ENCODE peak calls at places on chromosomes 11 and 22, in seven cellular contexts. Z is CD8-positive, alpha-beta memory T cell; L is endothelial cell of umbilical vein; C is astrocyte of the spinal cord; P is cardiac fibroblast; J is endodermal cell; B is Caco-2. H is an unnamed sample.

GRCh38 chr11:12182650-12183511 is 72.5 kb downstream of the MICAL2 start:
- DNase-seq in Z (no peak), L (peak), C (peak), P (peak), J (peak), B (peak), H (peak)

GRCh38 chr11:18261721-18262120 is 4.3 kb upstream of the SAA1 start:
- DNase-seq in Z (no peak), L (no peak), C (no peak), P (no peak), J (no peak), B (no peak), H (no peak)

GRCh38 chr11:120197254-120197891 is 13.5 kb upstream of the OAF start:
- DNase-seq in Z (no peak), L (no peak), C (no peak), P (no peak), J (peak), B (no peak), H (no peak)

GRCh38 chr11:120273432-120273831 is 33.5 kb downstream of the POU2F3 start:
- DNase-seq in Z (no peak), L (no peak), C (no peak), P (peak), J (no peak), B (no peak), H (no peak)

GRCh38 chr22:17846326-17846992 is 72.2 kb upstream of the BID start:
- DNase-seq in Z (no peak), L (no peak), C (no peak), P (no peak), J (no peak), B (no peak), H (no peak)

GRCh38 chr11:117857734-117858369 is 18.6 kb downstream of the FXYD6 start:
- DNase-seq in Z (no peak), L (no peak), C (no peak), P (no peak), J (peak), B (no peak), H (no peak)

GRCh38 chr22:41913842-41914534 is 886 bp downstream of the SHISA8 start:
- DNase-seq in Z (no peak), L (no peak), C (no peak), P (no peak), J (peak), B (no peak), H (no peak)

GRCh38 chr11:77064648-77065217 is 2.0 kb upstream of the CAPN5 start:
- DNase-seq in Z (no peak), L (no peak), C (no peak), P (no peak), J (peak), B (no peak), H (no peak)

GRCh38 chr11:111417011-111417765 is 38.1 kb upstream of the POU2AF1 start:
- DNase-seq in Z (no peak), L (no peak), C (no peak), P (no peak), J (peak), B (no peak), H (no peak)

GRCh38 chr11:2097356-2097997 is 41.7 kb downstream of the IGF2 start:
- DNase-seq in Z (no peak), L (peak), C (peak), P (peak), J (peak), B (no peak), H (peak)

GRCh38 chr11:73465019-73465675 is 88.9 kb downstream of the RELT start:
- DNase-seq in Z (no peak), L (no peak), C (no peak), P (no peak), J (no peak), B (no peak), H (no peak)

GRCh38 chr22:44623771-44624510 is 78.1 kb upstream of the PRR5 start:
- DNase-seq in Z (no peak), L (no peak), C (no peak), P (peak), J (peak), B (no peak), H (peak)

GRCh38 chr22:49935561-49935960 is 17.1 kb downstream of the CRELD2 start:
- DNase-seq in Z (no peak), L (no peak), C (no peak), P (no peak), J (no peak), B (no peak), H (no peak)
- H3K4me3 ChIP-seq in Z (no peak), L (peak), C (peak), P (no peak), J (no peak), B (no peak), H (no peak)

GRCh38 chr11:8652140-8652539 is 30.3 kb downstream of the TRIM66 start:
- DNase-seq in Z (no peak), L (no peak), C (peak), P (peak), J (no peak), B (no peak), H (peak)

GRCh38 chr11:8650401-8650990 is 32.0 kb downstream of the TRIM66 start:
- DNase-seq in Z (no peak), L (no peak), C (no peak), P (no peak), J (no peak), B (no peak), H (no peak)

GRCh38 chr11:8646873-8647272 is 35.6 kb downstream of the TRIM66 start:
- DNase-seq in Z (no peak), L (no peak), C (no peak), P (no peak), J (no peak), B (no peak), H (no peak)

GRCh38 chr11:8654503-8654902 is 28.0 kb downstream of the TRIM66 start:
- DNase-seq in Z (no peak), L (no peak), C (no peak), P (no peak), J (no peak), B (no peak), H (no peak)

GRCh38 chr11:8649361-8649760 is 33.1 kb downstream of the TRIM66 start:
- DNase-seq in Z (no peak), L (peak), C (peak), P (peak), J (no peak), B (no peak), H (peak)
- H3K4me3 ChIP-seq in Z (no peak), L (no peak), C (no peak), P (no peak), J (no peak), B (no peak), H (no peak)

DNA sequence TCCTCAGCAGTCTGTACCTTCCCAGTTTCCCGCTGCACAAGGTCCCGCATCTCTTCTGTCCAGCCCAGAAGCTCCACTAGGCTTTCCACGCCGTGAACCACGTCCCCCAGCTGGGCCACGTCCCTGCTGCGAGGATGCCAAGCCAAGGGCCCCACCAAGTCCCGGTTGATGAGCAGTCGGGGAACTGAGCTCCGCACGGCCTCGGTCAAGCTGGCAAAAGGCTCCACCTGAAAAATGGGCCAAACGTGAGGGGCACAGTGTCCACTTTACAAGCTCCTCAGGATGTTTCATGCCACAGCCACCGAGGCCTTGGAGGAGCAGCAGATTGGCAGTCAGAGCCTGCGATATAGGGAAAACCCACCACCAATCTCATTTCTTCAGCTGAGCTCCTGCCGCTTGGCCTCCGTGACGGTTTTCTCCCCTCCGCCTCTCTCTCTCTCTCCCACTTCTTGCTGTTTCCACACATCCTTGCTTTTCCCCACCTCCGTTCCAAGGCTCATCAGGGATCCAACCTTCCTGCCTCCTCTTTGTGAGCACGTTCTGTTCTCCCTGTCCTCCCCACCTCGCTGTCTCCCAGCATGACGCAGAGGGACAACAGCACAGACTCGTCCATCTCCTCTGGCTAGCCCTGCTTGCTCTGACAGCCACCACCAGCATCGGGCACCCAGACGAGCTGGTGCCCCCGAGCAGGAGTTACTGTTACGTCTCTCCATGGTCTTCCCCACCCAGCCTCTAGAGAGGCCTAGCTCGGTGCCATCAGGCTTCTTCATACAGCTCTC is 11.5 kb downstream of the RIC8A start:
- DNase-seq in Z (no peak), L (no peak), C (no peak), P (no peak), J (peak), B (no peak), H (no peak)
- H3K4me3 ChIP-seq in Z (no peak), L (no peak), C (no peak), P (no peak), J (no peak), B (no peak), H (no peak)

GRCh38 chr22:50699001-50699753 is 26.6 kb downstream of the SHANK3 start:
- DNase-seq in Z (no peak), L (no peak), C (no peak), P (no peak), J (peak), B (no peak), H (no peak)

GRCh38 chr22:50696799-50697561 is 24.4 kb downstream of the SHANK3 start:
- DNase-seq in Z (no peak), L (no peak), C (no peak), P (no peak), J (peak), B (peak), H (peak)

GRCh38 chr22:50697667-50698506 is 25.3 kb downstream of the SHANK3 start:
- DNase-seq in Z (no peak), L (no peak), C (no peak), P (no peak), J (peak), B (no peak), H (no peak)

GRCh38 chr22:50699754-50700386 is 27.2 kb downstream of the SHANK3 start:
- DNase-seq in Z (no peak), L (no peak), C (no peak), P (no peak), J (peak), B (peak), H (no peak)

DNA sequence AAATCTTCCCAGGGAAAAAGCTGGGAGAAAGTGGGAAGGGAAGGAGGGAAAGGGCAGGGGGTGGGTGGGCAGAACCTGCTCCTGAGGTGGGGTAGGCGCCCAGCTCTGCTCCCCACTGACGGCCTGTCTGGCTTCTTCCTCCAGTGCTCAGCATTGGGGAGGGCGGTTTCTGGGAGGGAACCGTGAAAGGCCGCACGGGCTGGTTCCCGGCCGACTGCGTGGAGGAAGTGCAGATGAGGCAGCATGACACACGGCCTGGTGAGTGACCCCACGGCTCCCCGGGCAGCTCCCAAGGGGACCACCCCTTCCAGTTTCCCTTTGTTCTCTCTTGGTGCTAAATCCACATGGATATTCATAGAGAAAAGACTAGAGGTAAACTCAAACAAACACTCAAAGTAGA is 25.9 kb downstream of the SHANK3 start:
- DNase-seq in Z (no peak), L (no peak), C (no peak), P (peak), J (peak), B (no peak), H (no peak)
- H3K4me3 ChIP-seq in Z (no peak), L (no peak), C (no peak), P (no peak), J (no peak), B (no peak), H (no peak)

DNA sequence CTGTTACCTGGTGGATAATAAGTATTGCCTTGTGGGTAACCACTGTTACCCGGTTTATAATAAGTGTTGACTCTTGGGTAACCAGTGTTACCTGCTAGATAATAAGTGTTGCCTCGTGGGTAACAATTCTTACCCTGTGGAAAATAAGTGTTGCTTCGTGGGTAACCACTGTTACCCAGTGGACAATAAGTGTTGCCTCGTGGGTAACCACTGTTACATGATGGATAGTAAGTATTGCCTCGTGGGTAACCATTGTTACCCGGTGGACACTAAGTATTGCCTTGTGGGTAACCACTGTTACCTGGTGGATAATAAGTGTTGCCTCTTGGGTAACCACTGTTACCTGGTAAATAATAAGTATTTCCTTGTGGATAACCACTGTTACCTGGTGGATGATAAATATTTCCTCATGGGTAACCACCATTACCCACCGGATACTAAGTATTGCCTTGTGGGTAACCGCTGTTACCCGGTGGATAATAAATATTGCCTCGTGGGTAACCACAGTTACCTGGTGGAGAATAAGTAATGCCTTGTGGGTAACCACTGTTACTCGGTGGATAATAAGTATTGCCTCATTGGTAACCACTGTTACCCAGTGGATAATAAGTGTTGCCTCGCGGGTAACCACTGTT is 8.7 kb upstream of the NXPE4 start:
- DNase-seq in Z (no peak), L (no peak), C (no peak), P (no peak), J (peak), B (no peak), H (no peak)
- H3K4me3 ChIP-seq in Z (no peak), L (no peak), C (no peak), P (no peak), J (peak), B (no peak), H (no peak)

DNA sequence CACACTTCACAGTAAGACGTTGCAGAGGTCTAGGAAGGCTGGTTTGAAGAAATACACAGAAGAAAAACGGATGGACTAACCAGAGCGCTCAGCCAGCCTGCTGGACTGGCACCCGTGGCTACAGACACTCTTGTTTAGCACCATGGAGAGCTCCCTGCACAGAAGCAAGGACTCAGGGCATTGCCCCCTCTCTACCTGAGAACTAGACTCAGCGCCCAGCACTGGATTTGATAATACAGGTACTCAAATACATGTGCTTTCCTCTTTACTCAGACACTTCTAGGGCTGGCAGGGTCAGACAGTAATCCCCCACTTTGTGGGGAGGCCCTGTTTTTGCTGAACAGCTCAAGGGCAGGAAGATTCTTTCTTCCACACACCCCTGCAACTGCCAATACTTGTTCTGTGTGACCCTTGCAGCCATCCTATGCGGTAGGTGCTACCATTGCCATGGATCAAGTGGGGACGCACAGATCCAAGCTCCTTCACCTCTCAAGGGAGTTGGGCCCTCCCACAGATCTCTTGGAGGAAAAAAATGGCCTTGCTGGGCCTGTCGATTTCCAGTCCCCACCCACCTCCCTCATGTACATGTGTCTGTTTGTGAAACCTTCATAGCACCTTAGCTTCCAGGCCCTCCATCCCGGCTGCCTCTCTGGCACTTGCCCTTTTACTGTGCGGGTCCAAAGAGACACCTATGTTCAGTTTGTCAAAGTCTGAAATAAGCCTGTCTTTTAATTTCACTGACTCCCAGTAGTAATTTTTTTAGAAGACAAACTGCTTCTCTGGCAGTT is 5.1 kb upstream of the P2RX6 start:
- DNase-seq in Z (no peak), L (peak), C (peak), P (peak), J (peak), B (peak), H (peak)
- H3K4me3 ChIP-seq in Z (no peak), L (no peak), C (no peak), P (no peak), J (no peak), B (no peak), H (no peak)

DNA sequence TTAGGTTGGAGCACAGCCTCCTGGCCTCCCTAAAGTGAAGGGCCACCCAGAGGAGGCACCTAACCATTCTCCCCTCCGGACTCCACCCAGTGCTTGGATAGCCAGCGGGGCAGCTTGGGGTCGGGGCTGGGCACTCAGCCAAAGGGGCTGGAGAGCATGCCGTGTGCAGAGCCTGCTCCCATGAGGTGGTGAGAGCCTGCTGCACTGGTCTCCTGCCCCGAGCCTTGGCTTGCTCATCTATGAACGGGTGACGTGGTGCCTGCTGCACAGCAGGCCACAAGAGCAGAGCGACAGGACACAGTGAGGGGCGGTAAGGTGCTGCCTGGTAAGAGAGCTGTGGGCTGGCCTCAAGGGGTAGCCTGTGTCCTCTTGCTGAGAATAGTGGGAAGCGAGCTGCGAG is 14.0 kb upstream of the CCDC188 start:
- DNase-seq in Z (no peak), L (no peak), C (no peak), P (no peak), J (no peak), B (no peak), H (no peak)
- H3K4me3 ChIP-seq in Z (no peak), L (no peak), C (no peak), P (no peak), J (no peak), B (no peak), H (no peak)